ENCODE peak calls at places on chromosomes 2 and 18, in five cellular contexts. One of them, this sample, is unnamed.

GRCh38 chr2:169964740-169965139 is 137.5 kb downstream of the UBR3 start:
- DNase-seq in GM13977: no peak
- DNase-seq in endodermal cell: no peak
- DNase-seq in GM06990: no peak
- DNase-seq in GM12865: no peak
- DNase-seq in this sample: no peak

GRCh38 chr2:173511942-173512341 is 157.3 kb downstream of the CDCA7 start:
- DNase-seq in GM13977: no peak
- DNase-seq in endodermal cell: no peak
- DNase-seq in GM06990: no peak
- DNase-seq in GM12865: peak; percentile 4
- DNase-seq in this sample: no peak

GRCh38 chr2:13201924-13202323 is 485.2 kb downstream of the TRIB2 start:
- DNase-seq in GM13977: no peak
- DNase-seq in endodermal cell: no peak
- DNase-seq in GM06990: no peak
- DNase-seq in GM12865: no peak
- DNase-seq in this sample: no peak

GRCh38 chr2:61632276-61633169 is 94.4 kb upstream of the XPO1 start:
- DNase-seq in GM13977: no peak
- DNase-seq in endodermal cell: peak; percentile 56
- DNase-seq in GM06990: no peak
- DNase-seq in GM12865: no peak
- DNase-seq in this sample: no peak

GRCh38 chr2:105005170-105005569 is 32.7 kb upstream of the MRPS9 start:
- DNase-seq in GM13977: no peak
- DNase-seq in endodermal cell: no peak
- DNase-seq in GM06990: no peak
- DNase-seq in GM12865: no peak
- DNase-seq in this sample: no peak

GRCh38 chr2:134706587-134707329 is 12.0 kb downstream of the TMEM163 start:
- DNase-seq in GM13977: no peak
- DNase-seq in endodermal cell: no peak
- DNase-seq in GM06990: no peak
- DNase-seq in GM12865: no peak
- DNase-seq in this sample: no peak

GRCh38 chr2:107542314-107542740 is 284.4 kb upstream of the RGPD4 start:
- DNase-seq in GM13977: no peak
- DNase-seq in endodermal cell: peak; percentile 50
- DNase-seq in GM06990: no peak
- DNase-seq in GM12865: no peak
- DNase-seq in this sample: no peak

GRCh38 chr2:96984300-96984699 is 2.1 kb downstream of the FAM178B start:
- DNase-seq in GM13977: no peak
- DNase-seq in endodermal cell: no peak
- DNase-seq in GM06990: no peak
- DNase-seq in GM12865: no peak
- DNase-seq in this sample: no peak

GRCh38 chr2:230870544-230871360 is 6.0 kb downstream of the ITM2C start:
- DNase-seq in GM13977: no peak
- DNase-seq in endodermal cell: peak; percentile 56
- DNase-seq in GM06990: no peak
- DNase-seq in GM12865: no peak
- DNase-seq in this sample: no peak

GRCh38 chr2:111219285-111219684 is 98.6 kb downstream of the BCL2L11 start:
- DNase-seq in GM13977: peak; percentile 50
- DNase-seq in endodermal cell: peak; percentile 73
- DNase-seq in GM06990: peak; percentile 86
- DNase-seq in GM12865: peak; percentile 90
- DNase-seq in this sample: no peak

GRCh38 chr2:181750305-181750704 is 70.0 kb upstream of the NEUROD1 start:
- DNase-seq in GM13977: no peak
- DNase-seq in endodermal cell: peak; percentile 56
- DNase-seq in GM06990: no peak
- DNase-seq in GM12865: no peak
- DNase-seq in this sample: no peak

GRCh38 chr18:12236934-12237832 is 17.0 kb upstream of the CIDEA start:
- DNase-seq in GM13977: peak; percentile 86
- DNase-seq in endodermal cell: peak; percentile 96
- DNase-seq in GM06990: peak; percentile 70
- DNase-seq in GM12865: peak; percentile 87
- DNase-seq in this sample: no peak

GRCh38 chr2:12824771-12825363 is 108.1 kb downstream of the TRIB2 start:
- DNase-seq in GM13977: no peak
- DNase-seq in endodermal cell: no peak
- DNase-seq in GM06990: no peak
- DNase-seq in GM12865: no peak
- DNase-seq in this sample: no peak

GRCh38 chr18:43081396-43081795 is 34.1 kb downstream of the RIT2 start:
- DNase-seq in GM13977: no peak
- DNase-seq in endodermal cell: no peak
- DNase-seq in GM06990: no peak
- DNase-seq in GM12865: no peak
- DNase-seq in this sample: no peak

GRCh38 chr2:233247744-233248143 is 3.7 kb upstream of the ATG16L1 start:
- DNase-seq in GM13977: no peak
- DNase-seq in endodermal cell: no peak
- DNase-seq in GM06990: no peak
- DNase-seq in GM12865: peak; percentile 25
- DNase-seq in this sample: no peak

GRCh38 chr2:226791487-226792081 is 8.0 kb downstream of the IRS1 start:
- DNase-seq in GM13977: peak; percentile 99
- DNase-seq in endodermal cell: peak; percentile 96
- DNase-seq in GM06990: peak; percentile 89
- DNase-seq in GM12865: peak; percentile 93
- DNase-seq in this sample: peak; percentile 68

GRCh38 chr18:48694295-48694694 is 155.5 kb downstream of the CTIF start:
- DNase-seq in GM13977: no peak
- DNase-seq in endodermal cell: no peak
- DNase-seq in GM06990: no peak
- DNase-seq in GM12865: no peak
- DNase-seq in this sample: no peak

GRCh38 chr18:44733069-44733753 is 52.5 kb downstream of the SETBP1 start:
- DNase-seq in GM13977: no peak
- DNase-seq in endodermal cell: no peak
- DNase-seq in GM06990: no peak
- DNase-seq in GM12865: no peak
- DNase-seq in this sample: no peak

GRCh38 chr2:7083580-7084509 is 166.6 kb downstream of the RNF144A start:
- DNase-seq in GM13977: no peak
- DNase-seq in endodermal cell: peak; percentile 79
- DNase-seq in GM06990: peak; percentile 36
- DNase-seq in GM12865: peak; percentile 68
- DNase-seq in this sample: no peak

GRCh38 chr2:151760139-151760650 is 25.9 kb upstream of the NEB start:
- DNase-seq in GM13977: no peak
- DNase-seq in endodermal cell: peak; percentile 59
- DNase-seq in GM06990: no peak
- DNase-seq in GM12865: no peak
- DNase-seq in this sample: no peak

GRCh38 chr2:179412116-179412515 is 147.5 kb upstream of the SESTD1 start:
- DNase-seq in GM13977: no peak
- DNase-seq in endodermal cell: no peak
- DNase-seq in GM06990: no peak
- DNase-seq in GM12865: no peak
- DNase-seq in this sample: no peak

GRCh38 chr2:216119986-216120385 is 10.8 kb downstream of the XRCC5 start:
- DNase-seq in GM13977: no peak
- DNase-seq in endodermal cell: no peak
- DNase-seq in GM06990: no peak
- DNase-seq in GM12865: no peak
- DNase-seq in this sample: no peak

GRCh38 chr18:8686556-8686955 is 18.8 kb upstream of the MTCL1 start:
- DNase-seq in GM13977: no peak
- DNase-seq in endodermal cell: no peak
- DNase-seq in GM06990: no peak
- DNase-seq in GM12865: no peak
- DNase-seq in this sample: no peak

GRCh38 chr2:9002637-9003365 is 683 bp downstream of the MBOAT2 start:
- DNase-seq in GM13977: peak; percentile 21
- DNase-seq in endodermal cell: peak; percentile 76
- DNase-seq in GM06990: peak; percentile 4
- DNase-seq in GM12865: no peak
- DNase-seq in this sample: no peak

GRCh38 chr2:53103661-53104060 is 663.9 kb upstream of the CHAC2 start:
- DNase-seq in GM13977: no peak
- DNase-seq in endodermal cell: no peak
- DNase-seq in GM06990: no peak
- DNase-seq in GM12865: no peak
- DNase-seq in this sample: no peak

GRCh38 chr18:72867721-72868665 is at the start of gene NETO1:
- DNase-seq in GM13977: peak; percentile 53
- DNase-seq in endodermal cell: peak; percentile 85
- DNase-seq in GM06990: no peak
- DNase-seq in GM12865: no peak
- DNase-seq in this sample: no peak

GRCh38 chr2:66127656-66128055 is 307.3 kb upstream of the MEIS1 start:
- DNase-seq in GM13977: no peak
- DNase-seq in endodermal cell: peak; percentile 51
- DNase-seq in GM06990: no peak
- DNase-seq in GM12865: no peak
- DNase-seq in this sample: no peak

GRCh38 chr2:174846941-174847938 is 83.0 kb upstream of the CHRNA1 start:
- DNase-seq in GM13977: no peak
- DNase-seq in endodermal cell: peak; percentile 65
- DNase-seq in GM06990: no peak
- DNase-seq in GM12865: no peak
- DNase-seq in this sample: no peak

This sample was measured in activated CD8-positive, alpha-beta memory T cell treated with anti-CD3 and anti-CD28 coated beads for 1 hour.